ENCODE peak calls at places on chromosomes 1 and 21, in six cellular contexts. One of them, this sample, is unnamed.

GRCh38 chr1:47917696-47918095 is 79.5 kb downstream of the TRABD2B start:
- DNase-seq in body of pancreas: no peak
- DNase-seq in kidney: no peak
- DNase-seq in right lobe of liver: no peak
- DNase-seq in adrenal gland: no peak
- DNase-seq in tibial nerve: no peak
- DNase-seq in this sample: no peak

GRCh38 chr1:23629728-23630290 is 61.8 kb upstream of the RPL11 start:
- DNase-seq in body of pancreas: no peak
- DNase-seq in kidney: no peak
- DNase-seq in right lobe of liver: no peak
- DNase-seq in adrenal gland: no peak
- DNase-seq in tibial nerve: no peak
- DNase-seq in this sample: no peak

GRCh38 chr1:174964261-174964984 is 35.3 kb upstream of the CACYBP start:
- DNase-seq in body of pancreas: no peak
- DNase-seq in kidney: no peak
- DNase-seq in right lobe of liver: no peak
- DNase-seq in adrenal gland: no peak
- DNase-seq in tibial nerve: no peak
- DNase-seq in this sample: no peak

GRCh38 chr21:27418338-27418737 is 451.4 kb upstream of the ADAMTS5 start:
- DNase-seq in body of pancreas: no peak
- DNase-seq in kidney: no peak
- DNase-seq in right lobe of liver: no peak
- DNase-seq in adrenal gland: no peak
- DNase-seq in tibial nerve: no peak
- DNase-seq in this sample: no peak

GRCh38 chr21:44856131-44856530 is 17.4 kb downstream of the PTTG1IP start:
- DNase-seq in body of pancreas: no peak
- DNase-seq in kidney: peak; percentile 63
- DNase-seq in right lobe of liver: no peak
- DNase-seq in adrenal gland: no peak
- DNase-seq in tibial nerve: no peak
- DNase-seq in this sample: no peak

GRCh38 chr1:230696722-230697432 is 17.0 kb downstream of the AGT start:
- DNase-seq in body of pancreas: no peak
- DNase-seq in kidney: no peak
- DNase-seq in right lobe of liver: no peak
- DNase-seq in adrenal gland: no peak
- DNase-seq in tibial nerve: no peak
- DNase-seq in this sample: no peak

GRCh38 chr1:235567812-235568444 is 63.7 kb upstream of the B3GALNT2 start:
- DNase-seq in body of pancreas: peak; percentile 31
- DNase-seq in kidney: no peak
- DNase-seq in right lobe of liver: no peak
- DNase-seq in adrenal gland: no peak
- DNase-seq in tibial nerve: no peak
- DNase-seq in this sample: peak; percentile 51

GRCh38 chr1:1024421-1025415 is 4.8 kb downstream of the AGRN start:
- DNase-seq in body of pancreas: peak; percentile 80
- DNase-seq in kidney: peak; percentile 95
- DNase-seq in right lobe of liver: no peak
- DNase-seq in adrenal gland: no peak
- DNase-seq in tibial nerve: no peak
- DNase-seq in this sample: no peak

GRCh38 chr1:200738348-200738732 is 353 bp upstream of the CAMSAP2 start:
- DNase-seq in body of pancreas: no peak
- DNase-seq in kidney: no peak
- DNase-seq in right lobe of liver: no peak
- DNase-seq in adrenal gland: no peak
- DNase-seq in tibial nerve: no peak
- DNase-seq in this sample: no peak

GRCh38 chr21:37220433-37220980 is 46.6 kb downstream of the VPS26C start:
- DNase-seq in body of pancreas: peak; percentile 23
- DNase-seq in kidney: no peak
- DNase-seq in right lobe of liver: peak; percentile 44
- DNase-seq in adrenal gland: no peak
- DNase-seq in tibial nerve: peak; percentile 20
- DNase-seq in this sample: no peak

GRCh38 chr1:189149547-189150375 is 1327.9 kb downstream of the BRINP3 start:
- DNase-seq in body of pancreas: peak; percentile 5
- DNase-seq in kidney: no peak
- DNase-seq in right lobe of liver: no peak
- DNase-seq in adrenal gland: no peak
- DNase-seq in tibial nerve: no peak
- DNase-seq in this sample: no peak

GRCh38 chr1:28329395-28330153 is 734 bp downstream of the MED18 start:
- DNase-seq in body of pancreas: peak; percentile 46
- DNase-seq in kidney: peak; percentile 73
- DNase-seq in right lobe of liver: peak; percentile 35
- DNase-seq in adrenal gland: no peak
- DNase-seq in tibial nerve: peak; percentile 8
- DNase-seq in this sample: peak; percentile 31

GRCh38 chr1:233293556-233294446 is 1.7 kb downstream of the PCNX2 start:
- DNase-seq in body of pancreas: no peak
- DNase-seq in kidney: no peak
- DNase-seq in right lobe of liver: no peak
- DNase-seq in adrenal gland: no peak
- DNase-seq in tibial nerve: no peak
- DNase-seq in this sample: no peak

GRCh38 chr1:180247061-180247460 is 17.0 kb downstream of the LHX4 start:
- DNase-seq in body of pancreas: no peak
- DNase-seq in kidney: no peak
- DNase-seq in right lobe of liver: no peak
- DNase-seq in adrenal gland: no peak
- DNase-seq in tibial nerve: no peak
- DNase-seq in this sample: peak; percentile 5

GRCh38 chr1:30670195-30671060 is 53.0 kb downstream of the MATN1 start:
- DNase-seq in body of pancreas: no peak
- DNase-seq in kidney: peak; percentile 15
- DNase-seq in right lobe of liver: no peak
- DNase-seq in adrenal gland: no peak
- DNase-seq in tibial nerve: no peak
- DNase-seq in this sample: no peak

GRCh38 chr1:153572569-153573015 is 6.9 kb upstream of the S100A2 start:
- DNase-seq in body of pancreas: peak; percentile 93
- DNase-seq in kidney: peak; percentile 91
- DNase-seq in right lobe of liver: peak; percentile 86
- DNase-seq in adrenal gland: peak; percentile 88
- DNase-seq in tibial nerve: peak; percentile 85
- DNase-seq in this sample: peak; percentile 86

GRCh38 chr1:35085421-35085820 is 6.2 kb downstream of the ZMYM1 start:
- DNase-seq in body of pancreas: no peak
- DNase-seq in kidney: no peak
- DNase-seq in right lobe of liver: no peak
- DNase-seq in adrenal gland: no peak
- DNase-seq in tibial nerve: no peak
- DNase-seq in this sample: no peak

GRCh38 chr1:185645201-185645640 is 89.0 kb upstream of the HMCN1 start:
- DNase-seq in body of pancreas: no peak
- DNase-seq in kidney: no peak
- DNase-seq in right lobe of liver: no peak
- DNase-seq in adrenal gland: no peak
- DNase-seq in tibial nerve: no peak
- DNase-seq in this sample: no peak

GRCh38 chr1:115565789-115566188 is 76.0 kb upstream of the VANGL1 start:
- DNase-seq in body of pancreas: no peak
- DNase-seq in kidney: no peak
- DNase-seq in right lobe of liver: no peak
- DNase-seq in adrenal gland: no peak
- DNase-seq in tibial nerve: no peak
- DNase-seq in this sample: no peak

GRCh38 chr1:20365421-20366075 is 74.9 kb downstream of the VWA5B1 start:
- DNase-seq in body of pancreas: no peak
- DNase-seq in kidney: peak; percentile 52
- DNase-seq in right lobe of liver: no peak
- DNase-seq in adrenal gland: no peak
- DNase-seq in tibial nerve: no peak
- DNase-seq in this sample: no peak

GRCh38 chr1:227635596-227635995 is 72.2 kb downstream of the ZNF678 start:
- DNase-seq in body of pancreas: no peak
- DNase-seq in kidney: no peak
- DNase-seq in right lobe of liver: no peak
- DNase-seq in adrenal gland: no peak
- DNase-seq in tibial nerve: no peak
- DNase-seq in this sample: no peak
- H3K9me3 ChIP-seq in body of pancreas: no peaks in the 10 kb centered on the region
- H3K9me3 ChIP-seq in kidney: peaks cover 11% of the 10 kb centered on the region
- H3K9me3 ChIP-seq in right lobe of liver: peaks cover 4% of the 10 kb centered on the region
- H3K9me3 ChIP-seq in adrenal gland: no peaks in the 10 kb centered on the region
- H3K9me3 ChIP-seq in tibial nerve: peaks cover 37% of the 10 kb centered on the region
- H3K9me3 ChIP-seq in this sample: peaks cover 4% of the 10 kb centered on the region

GRCh38 chr1:51237313-51237700 is 1.2 kb downstream of the RNF11 start:
- DNase-seq in body of pancreas: no peak
- DNase-seq in kidney: no peak
- DNase-seq in right lobe of liver: no peak
- DNase-seq in adrenal gland: no peak
- DNase-seq in tibial nerve: no peak
- DNase-seq in this sample: no peak

GRCh38 chr1:51237714-51238403 is 1.8 kb downstream of the RNF11 start:
- DNase-seq in body of pancreas: no peak
- DNase-seq in kidney: no peak
- DNase-seq in right lobe of liver: no peak
- DNase-seq in adrenal gland: no peak
- DNase-seq in tibial nerve: no peak
- DNase-seq in this sample: no peak

GRCh38 chr1:51234721-51235425 is 1.2 kb upstream of the RNF11 start:
- DNase-seq in body of pancreas: peak; percentile 72
- DNase-seq in kidney: peak; percentile 84
- DNase-seq in right lobe of liver: peak; percentile 75
- DNase-seq in adrenal gland: peak; percentile 89
- DNase-seq in tibial nerve: peak; percentile 56
- DNase-seq in this sample: peak; percentile 95

GRCh38 chr1:51236548-51237312 is 657 bp downstream of the RNF11 start:
- DNase-seq in body of pancreas: peak; percentile 57
- DNase-seq in kidney: peak; percentile 87
- DNase-seq in right lobe of liver: peak; percentile 58
- DNase-seq in adrenal gland: peak; percentile 60
- DNase-seq in tibial nerve: peak; percentile 43
- DNase-seq in this sample: peak; percentile 38

DNA sequence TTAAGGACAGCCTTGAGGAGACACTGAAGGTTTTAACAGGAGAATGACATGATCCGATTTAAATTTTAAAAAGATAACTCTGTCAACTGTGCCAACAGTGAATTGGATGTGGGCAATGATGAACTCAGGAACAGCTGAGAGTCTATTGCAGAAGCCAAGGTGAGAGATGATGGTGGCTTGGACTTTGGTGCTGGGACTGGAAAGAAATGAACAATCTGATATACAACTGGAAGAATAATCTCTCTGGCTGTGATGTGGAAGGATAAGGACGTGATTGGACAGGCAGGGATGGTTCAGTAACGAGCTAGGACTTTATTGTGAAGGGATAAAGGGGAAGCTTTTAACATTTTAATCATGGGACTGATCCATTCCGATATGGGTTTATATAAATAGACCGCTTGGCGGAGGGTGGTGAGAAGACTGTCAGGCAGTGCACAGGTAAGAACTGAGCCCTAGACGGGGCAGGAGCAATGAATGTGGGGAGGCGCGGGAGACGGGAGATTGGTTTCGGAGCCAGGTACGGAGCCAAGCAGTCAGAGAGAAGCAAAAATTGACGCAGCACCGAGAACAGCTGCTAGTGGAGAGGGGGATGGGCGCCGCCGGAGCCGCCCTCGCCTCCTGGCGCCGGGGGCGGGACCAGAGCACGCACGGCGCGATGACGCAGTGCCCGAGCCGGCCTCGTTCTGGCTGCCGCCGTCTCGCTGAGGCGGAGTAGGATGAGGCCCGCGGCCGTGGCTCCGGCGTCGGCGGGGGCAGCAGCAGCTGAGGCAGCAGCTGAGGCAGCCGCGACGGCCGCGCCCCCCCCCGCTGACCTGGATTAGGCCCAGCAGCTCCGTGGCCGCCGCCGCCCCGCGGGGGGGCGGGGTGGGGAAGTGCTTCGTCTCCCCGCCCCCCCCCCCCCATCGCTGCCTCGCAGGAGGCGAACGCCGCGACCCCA is at the start of gene RNF11:
- DNase-seq in body of pancreas: peak; percentile 95
- DNase-seq in kidney: peak; percentile 98
- DNase-seq in right lobe of liver: peak; percentile 96
- DNase-seq in adrenal gland: peak; percentile 96
- DNase-seq in tibial nerve: peak; percentile 84
- DNase-seq in this sample: peak; percentile 97
- TF ChIP-seq CTCF in body of pancreas: no peak
- TF ChIP-seq CTCF in kidney: no peak
- TF ChIP-seq CTCF in right lobe of liver: no peak
- TF ChIP-seq CTCF in adrenal gland: no peak
- TF ChIP-seq CTCF in tibial nerve: no peak
- TF ChIP-seq CTCF in this sample: no peak

GRCh38 chr1:154961207-154961496 is 430 bp downstream of the PYGO2 start:
- DNase-seq in body of pancreas: no peak
- DNase-seq in kidney: no peak
- DNase-seq in right lobe of liver: no peak
- DNase-seq in adrenal gland: no peak
- DNase-seq in tibial nerve: peak; percentile 61
- DNase-seq in this sample: no peak

GRCh38 chr1:154962795-154963330 is 1.3 kb upstream of the PYGO2 start:
- DNase-seq in body of pancreas: no peak
- DNase-seq in kidney: peak; percentile 56
- DNase-seq in right lobe of liver: no peak
- DNase-seq in adrenal gland: no peak
- DNase-seq in tibial nerve: no peak
- DNase-seq in this sample: no peak

GRCh38 chr1:154963643-154964042 is 2.1 kb upstream of the PYGO2 start:
- DNase-seq in body of pancreas: no peak
- DNase-seq in kidney: peak; percentile 38
- DNase-seq in right lobe of liver: no peak
- DNase-seq in adrenal gland: no peak
- DNase-seq in tibial nerve: no peak
- DNase-seq in this sample: no peak

GRCh38 chr1:154961497-154962237 is at the start of gene PYGO2:
- DNase-seq in body of pancreas: peak; percentile 76
- DNase-seq in kidney: peak; percentile 94
- DNase-seq in right lobe of liver: peak; percentile 89
- DNase-seq in adrenal gland: peak; percentile 85
- DNase-seq in tibial nerve: peak; percentile 63
- DNase-seq in this sample: peak; percentile 76

GRCh38 chr1:154962238-154962678 is 676 bp upstream of the PYGO2 start:
- DNase-seq in body of pancreas: no peak
- DNase-seq in kidney: peak; percentile 79
- DNase-seq in right lobe of liver: peak; percentile 53
- DNase-seq in adrenal gland: peak; percentile 72
- DNase-seq in tibial nerve: peak; percentile 24
- DNase-seq in this sample: no peak
- H3K9me3 ChIP-seq in body of pancreas: no peaks in the 10 kb centered on the region
- H3K9me3 ChIP-seq in kidney: no peaks in the 10 kb centered on the region
- H3K9me3 ChIP-seq in right lobe of liver: no peaks in the 10 kb centered on the region
- H3K9me3 ChIP-seq in adrenal gland: no peaks in the 10 kb centered on the region
- H3K9me3 ChIP-seq in tibial nerve: no peaks in the 10 kb centered on the region
- H3K9me3 ChIP-seq in this sample: no peaks in the 10 kb centered on the region

DNA sequence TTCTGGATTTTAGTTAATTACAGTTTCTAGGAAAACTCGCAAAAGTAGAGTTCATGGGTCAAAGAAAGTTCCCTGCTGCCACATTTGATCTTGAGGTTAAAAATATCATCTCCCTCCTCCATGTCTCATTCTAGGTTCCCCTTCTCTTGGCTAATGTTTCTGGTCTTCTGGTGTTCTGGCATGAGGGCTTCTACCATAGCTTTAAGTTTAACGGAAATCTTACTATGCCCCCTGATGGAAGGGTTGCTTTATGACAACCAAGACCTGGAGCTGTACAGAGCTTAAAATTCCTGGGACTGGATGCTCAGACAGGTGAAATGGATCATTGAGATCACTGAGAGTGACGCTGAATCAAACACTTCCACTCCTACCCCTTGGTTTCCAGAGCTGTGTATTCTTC is 1881.7 kb downstream of the MRPL39 start:
- DNase-seq in body of pancreas: no peak
- DNase-seq in kidney: no peak
- DNase-seq in right lobe of liver: no peak
- DNase-seq in adrenal gland: no peak
- DNase-seq in tibial nerve: no peak
- DNase-seq in this sample: no peak
- TF ChIP-seq CTCF in body of pancreas: no peak
- TF ChIP-seq CTCF in kidney: no peak
- TF ChIP-seq CTCF in right lobe of liver: no peak
- TF ChIP-seq CTCF in adrenal gland: no peak
- TF ChIP-seq CTCF in tibial nerve: no peak
- TF ChIP-seq CTCF in this sample: no peak